ENCODE peak calls at places on chromosome 21, in five cellular contexts. S is K562, X is IMR-90, U is HepG2, B is A549. V is an unnamed sample.

GRCh38 chr21:27645285-27645684 is 678.4 kb upstream of the ADAMTS5 start:
- DNase-seq in B (no peak), S (no peak), U (no peak), X (peak), V (no peak)

GRCh38 chr21:43290529-43291346 is 121.9 kb downstream of the CRYAA start:
- DNase-seq in U (no peak), X (no peak), S (no peak), B (no peak), V (no peak)

GRCh38 chr21:43767980-43768867 is 7.9 kb downstream of the CSTB start:
- DNase-seq in B (peak), U (no peak), S (peak), X (peak), V (no peak)

GRCh38 chr21:43354666-43355065 is 72.3 kb downstream of the SIK1 start:
- DNase-seq in B (no peak), X (no peak), S (no peak), U (no peak), V (no peak)

GRCh38 chr21:31078796-31079195 is 40.5 kb upstream of the KRTAP19-8 start:
- DNase-seq in S (no peak), U (no peak), B (no peak), X (no peak), V (peak)

GRCh38 chr21:37921091-37921490 is 4.8 kb upstream of the KCNJ6 start:
- DNase-seq in S (no peak), U (no peak), B (no peak), X (peak), V (no peak)

GRCh38 chr21:28770867-28771661 is 221.6 kb downstream of the LTN1 start:
- DNase-seq in U (no peak), S (no peak), B (no peak), X (peak), V (no peak)

GRCh38 chr21:15327637-15328265 is 263.0 kb upstream of the NRIP1 start:
- DNase-seq in U (no peak), B (no peak), X (no peak), S (no peak), V (no peak)

GRCh38 chr21:28592205-28592845 is 400.4 kb downstream of the LTN1 start:
- DNase-seq in U (no peak), S (no peak), B (no peak), X (no peak), V (no peak)

GRCh38 chr21:39079617-39080016 is 103.6 kb downstream of the PSMG1 start:
- DNase-seq in X (peak), B (no peak), S (no peak), U (peak), V (no peak)

GRCh38 chr21:38455403-38455802 is 42.9 kb downstream of the ERG start:
- DNase-seq in U (no peak), B (no peak), S (no peak), X (no peak), V (no peak)

GRCh38 chr21:23624281-23624680 is 1983.0 kb downstream of the MRPL39 start:
- DNase-seq in B (no peak), X (no peak), U (no peak), S (no peak), V (no peak)

GRCh38 chr21:39807738-39808137 is 59.5 kb upstream of the PCP4 start:
- DNase-seq in S (no peak), B (no peak), U (no peak), X (no peak), V (no peak)

GRCh38 chr21:17818158-17819113 is 720 bp downstream of the C21orf91 start:
- DNase-seq in B (peak), X (peak), S (no peak), U (peak), V (no peak)

GRCh38 chr21:24634749-24635148 is 972.5 kb downstream of the MRPL39 start:
- DNase-seq in B (no peak), X (no peak), U (no peak), S (no peak), V (no peak)

GRCh38 chr21:35321322-35322200 is 272.5 kb upstream of the RUNX1 start:
- DNase-seq in S (no peak), B (no peak), U (no peak), X (no peak), V (no peak)

GRCh38 chr21:39193380-39193779 is 10.1 kb upstream of the PSMG1 start:
- DNase-seq in B (no peak), U (no peak), S (no peak), X (no peak), V (no peak)

GRCh38 chr21:20617130-20617529 is 381.1 kb upstream of the NCAM2 start:
- DNase-seq in B (no peak), X (no peak), U (no peak), S (no peak), V (no peak)

GRCh38 chr21:44433791-44434567 is 21.3 kb upstream of the LRRC3 start:
- DNase-seq in X (no peak), S (no peak), B (no peak), U (no peak), V (no peak)

GRCh38 chr21:28358702-28359101 is 634.0 kb downstream of the LTN1 start:
- DNase-seq in U (no peak), B (no peak), S (no peak), X (no peak), V (no peak)

GRCh38 chr21:45544449-45545235 is 2.4 kb upstream of the SLC19A1 start:
- DNase-seq in B (no peak), S (no peak), U (no peak), X (no peak), V (no peak)

GRCh38 chr21:45542667-45543370 is 579 bp upstream of the SLC19A1 start:
- DNase-seq in U (no peak), B (no peak), S (no peak), X (no peak), V (no peak)

GRCh38 chr21:45542242-45542666 is at the start of gene SLC19A1:
- DNase-seq in S (peak), X (peak), B (peak), U (no peak), V (no peak)

GRCh38 chr21:45543710-45544448 is 1.6 kb upstream of the SLC19A1 start:
- DNase-seq in X (no peak), U (no peak), S (no peak), B (no peak), V (no peak)

GRCh38 chr21:45543371-45543709 is 1.1 kb upstream of the SLC19A1 start:
- DNase-seq in S (no peak), U (no peak), B (no peak), X (no peak), V (no peak)
- TF ChIP-seq CEBPB in S (no peak), U (no peak), B (no peak), X (no peak), V (no peak)

GRCh38 chr21:41578083-41578482 is 70.1 kb upstream of the TMPRSS2 start:
- DNase-seq in U (no peak), X (no peak), B (no peak), S (no peak), V (no peak)

GRCh38 chr21:41580758-41581554 is 73.0 kb upstream of the TMPRSS2 start:
- DNase-seq in S (no peak), X (no peak), B (no peak), U (no peak), V (no peak)

GRCh38 chr21:41576010-41576615 is 68.2 kb upstream of the TMPRSS2 start:
- DNase-seq in X (no peak), B (no peak), U (no peak), S (no peak), V (no peak)

GRCh38 chr21:41579692-41580091 is 71.7 kb upstream of the TMPRSS2 start:
- DNase-seq in X (no peak), S (no peak), B (no peak), U (no peak), V (no peak)

GRCh38 chr21:41578708-41579107 is 70.8 kb upstream of the TMPRSS2 start:
- DNase-seq in S (no peak), X (no peak), B (no peak), U (no peak), V (no peak)
- TF ChIP-seq CEBPB in S (no peak), X (no peak), B (no peak), U (no peak), V (no peak)

DNA sequence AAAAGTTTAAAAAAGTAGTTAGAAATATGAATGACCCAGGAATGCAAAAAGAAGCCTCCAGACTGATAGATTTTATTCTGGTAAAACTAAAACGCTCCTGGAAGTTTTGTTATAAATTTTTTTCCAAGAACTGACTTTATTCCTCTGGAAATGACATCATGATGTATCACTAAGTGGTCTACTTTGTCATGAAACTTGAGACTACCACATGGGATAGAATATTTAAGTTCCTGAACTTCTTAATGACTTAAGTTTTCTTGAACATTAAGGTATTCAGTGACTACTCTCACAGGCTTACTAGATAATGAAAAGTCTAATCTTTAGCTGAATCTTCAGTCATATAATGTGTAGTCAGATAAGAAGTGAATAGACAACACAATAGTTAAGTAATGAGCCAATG is 842.2 kb downstream of the USP25 start:
- DNase-seq in S (no peak), U (no peak), B (no peak), X (peak), V (no peak)
- TF ChIP-seq CEBPB in S (no peak), U (no peak), B (no peak), X (no peak), V (no peak)

GRCh38 chr21:36708512-36709029 is 9.7 kb downstream of the SIM2 start:
- DNase-seq in B (no peak), S (no peak), U (no peak), X (no peak), V (no peak)

GRCh38 chr21:36707763-36708511 is 9.0 kb downstream of the SIM2 start:
- DNase-seq in S (no peak), X (no peak), U (no peak), B (no peak), V (no peak)

GRCh38 chr21:36706482-36706852 is 7.6 kb downstream of the SIM2 start:
- DNase-seq in X (no peak), B (no peak), U (no peak), S (no peak), V (no peak)

GRCh38 chr21:36705679-36706481 is 7.0 kb downstream of the SIM2 start:
- DNase-seq in X (no peak), U (no peak), S (peak), B (no peak), V (no peak)

GRCh38 chr21:36706951-36707762 is 8.2 kb downstream of the SIM2 start:
- DNase-seq in S (no peak), B (no peak), X (peak), U (no peak), V (no peak)
- TF ChIP-seq CEBPB in S (no peak), B (no peak), X (no peak), U (no peak), V (no peak)